ENCODE peak calls at places on chromosome 16, in five cellular contexts. J, X, O, V and B are unnamed samples.

GRCh38 chr16:79468236-79468635 is 132.3 kb downstream of the MAF start:
- DNase-seq in J (no peak), X (no peak), O (no peak), V (no peak), B (no peak)

GRCh38 chr16:14302399-14303181 is 231.5 kb downstream of the MRTFB start:
- DNase-seq in J (peak), X (peak), O (no peak), V (peak), B (no peak)

GRCh38 chr16:56345406-56346050 is 79.8 kb downstream of the AMFR start:
- DNase-seq in J (no peak), X (no peak), O (no peak), V (no peak), B (no peak)

GRCh38 chr16:3690991-3691720 is 26.2 kb downstream of the TRAP1 start:
- DNase-seq in J (peak), X (no peak), O (no peak), V (no peak), B (no peak)

GRCh38 chr16:82603784-82604411 is 22.9 kb upstream of the CDH13 start:
- DNase-seq in J (peak), X (peak), O (peak), V (peak), B (no peak)

GRCh38 chr16:4617880-4618279 is 3.2 kb upstream of the UBALD1 start:
- DNase-seq in J (no peak), X (no peak), O (no peak), V (no peak), B (no peak)

GRCh38 chr16:88815901-88816589 is 4.3 kb upstream of the APRT start:
- DNase-seq in J (no peak), X (no peak), O (no peak), V (no peak), B (no peak)

GRCh38 chr16:68429081-68429740 is 19.1 kb downstream of the SMPD3 start:
- DNase-seq in J (no peak), X (no peak), O (no peak), V (no peak), B (no peak)

GRCh38 chr16:23874613-23875294 is 39.0 kb downstream of the PRKCB start:
- DNase-seq in J (no peak), X (no peak), O (no peak), V (no peak), B (no peak)

GRCh38 chr16:69476920-69477418 is 52.5 kb downstream of the CYB5B start:
- DNase-seq in J (no peak), X (no peak), O (no peak), V (peak), B (no peak)

GRCh38 chr16:4601317-4602186 is 13.1 kb downstream of the UBALD1 start:
- DNase-seq in J (peak), X (no peak), O (no peak), V (peak), B (no peak)

GRCh38 chr16:8110572-8111514 is 479.5 kb downstream of the TMEM114 start:
- DNase-seq in J (no peak), X (no peak), O (no peak), V (no peak), B (no peak)

GRCh38 chr16:56013962-56014552 is 138.9 kb upstream of the CES5A start:
- DNase-seq in J (no peak), X (peak), O (no peak), V (peak), B (no peak)

GRCh38 chr16:19113577-19114358 is at the start of gene ITPRIPL2:
- DNase-seq in J (peak), X (peak), O (peak), V (peak), B (no peak)

GRCh38 chr16:10039220-10040096 is 142.8 kb downstream of the GRIN2A start:
- DNase-seq in J (no peak), X (peak), O (peak), V (no peak), B (no peak)

GRCh38 chr16:56547120-56547948 is 17.5 kb upstream of the MT4 start:
- DNase-seq in J (no peak), X (no peak), O (peak), V (no peak), B (no peak)

GRCh38 chr16:89764711-89765201 is 43.4 kb downstream of the ZNF276 start:
- DNase-seq in J (no peak), X (no peak), O (no peak), V (peak), B (peak)

GRCh38 chr16:70778901-70779309 is 22.1 kb downstream of the VAC14 start:
- DNase-seq in J (peak), X (peak), O (no peak), V (peak), B (no peak)

GRCh38 chr16:54098247-54098646 is 188.3 kb downstream of the IRX3 start:
- DNase-seq in J (no peak), X (no peak), O (no peak), V (no peak), B (no peak)

GRCh38 chr16:15741207-15741871 is 91.3 kb downstream of the NDE1 start:
- DNase-seq in J (no peak), X (no peak), O (no peak), V (no peak), B (no peak)

GRCh38 chr16:70691223-70692129 is 5.6 kb upstream of the MTSS2 start:
- DNase-seq in J (peak), X (peak), O (peak), V (peak), B (no peak)

GRCh38 chr16:57184890-57185445 is 871 bp downstream of the PSME3IP1 start:
- DNase-seq in J (no peak), X (no peak), O (no peak), V (no peak), B (no peak)

GRCh38 chr16:51951668-51952298 is 595.2 kb downstream of the TOX3 start:
- DNase-seq in J (no peak), X (no peak), O (no peak), V (peak), B (no peak)

GRCh38 chr16:87305505-87306391 is 11.4 kb downstream of the C16orf95 start:
- DNase-seq in J (no peak), X (no peak), O (no peak), V (no peak), B (no peak)

GRCh38 chr16:88320947-88321634 is 61.7 kb upstream of the ZNF469 start:
- DNase-seq in J (no peak), X (no peak), O (no peak), V (no peak), B (no peak)

GRCh38 chr16:19118938-19119431 is 5.2 kb downstream of the ITPRIPL2 start:
- DNase-seq in J (peak), X (no peak), O (no peak), V (peak), B (no peak)

GRCh38 chr16:56964243-56965148 is 2.7 kb downstream of the CETP start:
- DNase-seq in J (peak), X (peak), O (peak), V (peak), B (peak)

GRCh38 chr16:12305847-12306246 is 329.3 kb downstream of the SNX29 start:
- DNase-seq in J (no peak), X (no peak), O (no peak), V (no peak), B (no peak)

GRCh38 chr16:2857451-2858244 is at the start of gene PRSS22:
- DNase-seq in J (no peak), X (no peak), O (no peak), V (no peak), B (no peak)

GRCh38 chr16:72313903-72314302 is 141.9 kb upstream of the PMFBP1 start:
- DNase-seq in J (no peak), X (no peak), O (no peak), V (no peak), B (no peak)

GRCh38 chr16:21689107-21689506 is 25.3 kb downstream of the OTOA start:
- DNase-seq in J (no peak), X (no peak), O (no peak), V (no peak), B (no peak)

GRCh38 chr16:49754495-49755290 is 101.2 kb downstream of the ZNF423 start:
- DNase-seq in J (no peak), X (peak), O (no peak), V (peak), B (no peak)

GRCh38 chr16:17252064-17252463 is 218.7 kb downstream of the XYLT1 start:
- DNase-seq in J (no peak), X (no peak), O (no peak), V (no peak), B (no peak)

GRCh38 chr16:672371-672770 is 3.1 kb upstream of the RHBDL1 start:
- DNase-seq in J (no peak), X (no peak), O (no peak), V (no peak), B (no peak)

GRCh38 chr16:67423634-67424575 is 7.0 kb upstream of the HSD11B2 start:
- DNase-seq in J (no peak), X (no peak), O (no peak), V (no peak), B (no peak)

GRCh38 chr16:77414752-77415231 is 20.0 kb downstream of the ADAMTS18 start:
- DNase-seq in J (no peak), X (no peak), O (no peak), V (no peak), B (no peak)

GRCh38 chr16:87720411-87720810 is 45.4 kb downstream of the KLHDC4 start:
- DNase-seq in J (no peak), X (no peak), O (no peak), V (no peak), B (no peak)

GRCh38 chr16:15403392-15403995 is 7.9 kb downstream of the MPV17L start:
- DNase-seq in J (no peak), X (no peak), O (no peak), V (no peak), B (no peak)

GRCh38 chr16:963913-964695 is 6.7 kb downstream of the LMF1 start:
- DNase-seq in J (no peak), X (no peak), O (no peak), V (no peak), B (no peak)

DNA sequence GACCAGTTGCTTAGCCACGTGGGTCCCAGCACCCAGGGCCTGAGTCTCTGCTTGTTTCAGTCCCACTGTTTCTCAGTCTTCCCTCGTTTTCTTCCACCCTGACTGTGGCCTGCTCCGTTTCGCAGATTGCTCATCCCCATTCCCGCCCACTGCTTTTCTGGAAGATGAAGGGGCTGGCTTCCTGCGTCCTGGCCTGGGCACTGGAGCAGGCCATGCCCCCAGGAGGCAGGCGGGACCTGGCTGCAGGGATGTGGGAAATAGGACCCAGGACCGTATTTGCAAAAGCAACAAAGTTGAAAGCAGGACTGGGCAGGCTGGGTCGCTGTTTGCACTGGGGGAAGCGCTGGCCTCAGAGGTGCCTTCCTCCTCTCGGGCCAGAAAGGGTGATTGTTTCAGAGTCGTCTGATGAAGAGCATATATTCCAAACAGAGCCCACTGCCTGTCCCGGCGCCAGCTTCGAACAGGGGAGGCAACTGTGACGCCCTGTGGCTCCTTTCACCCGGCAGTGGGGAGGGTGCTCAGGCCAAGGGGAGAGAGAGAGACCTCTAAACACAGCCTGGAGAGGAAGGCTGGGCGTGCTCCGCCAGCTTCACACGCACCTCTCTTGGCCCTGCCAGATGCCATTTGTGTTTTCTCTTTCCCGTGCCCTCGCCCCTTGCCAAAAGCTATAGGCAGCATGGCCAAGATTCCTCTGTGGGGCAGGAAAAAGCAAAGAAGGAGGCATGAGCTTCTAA is 108.6 kb downstream of the CMIP start:
- DNase-seq in J (no peak), X (no peak), O (no peak), V (no peak), B (no peak)
- H3K27ac ChIP-seq in J (peak), X (peak), O (no peak), V (peak), B (peak)

DNA sequence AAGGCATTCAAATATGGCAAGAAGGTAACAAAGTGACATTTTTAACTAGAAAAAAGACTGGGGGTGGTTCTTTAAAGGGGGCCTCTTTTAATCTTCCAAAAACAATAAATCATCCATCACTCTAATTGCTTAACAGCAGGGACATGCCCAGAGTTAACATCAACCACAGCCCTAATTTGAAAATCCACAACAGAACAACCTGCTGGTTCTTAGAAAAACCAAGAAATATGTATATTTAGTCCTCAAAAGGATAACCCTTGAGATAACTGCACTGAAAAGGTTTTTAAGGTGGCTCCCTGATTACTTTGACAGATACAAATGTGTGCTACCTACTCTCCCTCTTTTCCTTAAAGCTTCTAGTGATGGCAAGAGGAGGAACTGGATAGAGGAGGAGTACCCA is 54.4 kb downstream of the N4BP1 start:
- DNase-seq in J (no peak), X (no peak), O (no peak), V (no peak), B (no peak)
- H3K27ac ChIP-seq in J (no peak), X (no peak), O (no peak), V (no peak), B (peak)

GRCh38 chr16:29975811-29976511 is 2.3 kb downstream of the TAOK2 start:
- DNase-seq in J (no peak), X (no peak), O (no peak), V (no peak), B (no peak)

GRCh38 chr16:29977063-29977462 is 3.4 kb downstream of the TAOK2 start:
- DNase-seq in J (no peak), X (no peak), O (no peak), V (no peak), B (no peak)

GRCh38 chr16:29975134-29975538 is 1.5 kb downstream of the TAOK2 start:
- DNase-seq in J (no peak), X (no peak), O (no peak), V (no peak), B (no peak)

GRCh38 chr16:29978564-29979270 is 5.0 kb downstream of the TAOK2 start:
- DNase-seq in J (no peak), X (no peak), O (no peak), V (no peak), B (no peak)

DNA sequence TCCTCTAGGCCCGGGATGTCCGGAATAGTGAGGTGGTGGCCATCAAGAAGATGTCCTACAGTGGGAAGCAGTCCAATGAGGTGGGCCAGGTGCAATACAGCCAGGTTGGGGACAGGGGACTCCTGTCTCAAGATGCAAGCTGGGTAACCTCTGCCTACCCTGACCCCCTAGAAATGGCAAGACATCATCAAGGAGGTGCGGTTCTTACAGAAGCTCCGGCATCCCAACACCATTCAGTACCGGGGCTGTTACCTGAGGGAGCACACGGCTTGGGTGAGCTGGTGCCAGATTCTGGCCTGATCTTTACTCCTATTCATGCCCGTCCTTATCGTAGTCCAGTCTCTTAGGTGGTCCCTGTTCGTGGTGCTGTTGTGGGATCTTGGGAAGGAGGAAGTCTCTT is 4.4 kb downstream of the TAOK2 start:
- DNase-seq in J (no peak), X (no peak), O (no peak), V (no peak), B (no peak)
- H3K27ac ChIP-seq in J (peak), X (peak), O (no peak), V (peak), B (peak)

GRCh38 chr16:85323230-85323960 is 211.1 kb upstream of the CIBAR2 start:
- DNase-seq in J (no peak), X (no peak), O (no peak), V (no peak), B (no peak)

GRCh38 chr16:85319984-85320440 is 207.7 kb upstream of the CIBAR2 start:
- DNase-seq in J (no peak), X (no peak), O (no peak), V (no peak), B (no peak)

GRCh38 chr16:85321856-85322271 is 209.6 kb upstream of the CIBAR2 start:
- DNase-seq in J (peak), X (peak), O (peak), V (peak), B (no peak)

GRCh38 chr16:85319208-85319983 is 207.1 kb upstream of the CIBAR2 start:
- DNase-seq in J (no peak), X (no peak), O (no peak), V (no peak), B (no peak)

DNA sequence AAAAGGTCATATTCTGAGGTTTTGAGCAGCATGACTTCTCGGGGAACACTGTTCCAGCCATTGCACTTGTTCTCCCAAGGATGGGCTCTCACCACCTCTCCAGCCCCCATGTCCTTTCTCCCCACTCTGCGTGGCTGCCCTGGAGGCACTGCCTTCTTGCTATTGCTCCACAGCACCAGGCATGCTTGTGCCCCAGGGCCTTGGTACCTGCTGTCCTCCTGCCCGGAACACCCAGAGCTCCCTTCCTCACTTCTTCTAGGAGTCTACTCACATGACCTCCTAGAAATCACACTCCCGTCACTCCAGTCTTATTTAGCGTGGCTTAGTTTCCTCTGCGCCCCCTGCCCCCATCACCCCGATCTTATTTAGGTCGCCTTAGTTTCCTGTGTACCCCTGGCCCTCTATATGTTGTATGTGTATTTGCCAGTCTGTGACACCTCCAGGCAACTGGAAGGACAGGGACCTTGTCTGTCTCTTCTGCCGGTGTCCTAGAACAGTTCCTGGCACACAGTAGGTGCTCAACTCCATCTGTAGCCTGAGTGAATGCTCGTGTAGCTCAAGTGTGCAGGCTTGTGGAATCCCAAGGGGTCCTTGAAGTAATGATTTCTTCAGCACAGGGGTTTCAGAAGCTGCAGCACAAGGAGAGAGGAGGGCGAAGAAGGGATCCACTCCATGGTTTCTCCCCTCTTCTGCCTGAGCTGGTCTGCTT is 208.6 kb upstream of the CIBAR2 start:
- DNase-seq in J (no peak), X (no peak), O (no peak), V (no peak), B (no peak)
- H3K27ac ChIP-seq in J (peak), X (peak), O (no peak), V (peak), B (peak)

GRCh38 chr16:75089486-75090202 is 26.9 kb downstream of the LDHD start:
- DNase-seq in J (no peak), X (no peak), O (no peak), V (no peak), B (no peak)

GRCh38 chr16:75095637-75096036 is 20.9 kb downstream of the LDHD start:
- DNase-seq in J (no peak), X (no peak), O (no peak), V (no peak), B (no peak)

GRCh38 chr16:75095204-75095621 is 21.4 kb downstream of the LDHD start:
- DNase-seq in J (no peak), X (no peak), O (peak), V (no peak), B (no peak)

GRCh38 chr16:75093598-75094540 is 22.7 kb downstream of the LDHD start:
- DNase-seq in J (no peak), X (no peak), O (no peak), V (no peak), B (no peak)

DNA sequence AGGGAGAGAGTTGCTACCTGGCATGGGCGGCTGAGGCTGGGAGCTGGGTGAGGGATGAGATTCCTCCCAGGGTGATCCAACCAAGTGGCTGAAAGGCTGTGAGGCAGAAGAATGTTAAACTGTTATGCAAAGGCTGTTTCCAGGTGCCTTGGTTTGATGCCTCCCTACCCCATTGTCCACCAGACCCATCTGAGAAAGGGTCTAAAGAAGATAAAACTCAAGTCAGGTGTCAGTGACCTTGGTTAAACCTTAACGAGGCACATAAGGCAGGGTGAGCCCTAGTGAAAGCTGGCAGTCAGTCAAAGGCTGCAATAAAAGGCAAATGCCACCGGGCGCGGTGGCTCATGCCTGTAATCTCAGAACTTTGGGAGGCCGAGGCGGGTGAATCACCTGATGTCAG is 23.8 kb downstream of the LDHD start:
- DNase-seq in J (no peak), X (no peak), O (no peak), V (peak), B (no peak)
- H3K27ac ChIP-seq in J (no peak), X (no peak), O (no peak), V (no peak), B (no peak)

GRCh38 chr16:46711106-46711769 is 21.8 kb downstream of the ORC6 start:
- DNase-seq in J (no peak), X (peak), O (no peak), V (peak), B (no peak)
- H3K27ac ChIP-seq in J (no peak), X (peak), O (no peak), V (peak), B (no peak)